ENCODE peak calls at places on chromosomes 6 and 20, in four cellular contexts. F is H1, I is HCT116, U is GM12878. M is an unnamed sample.

GRCh38 chr20:53084408-53084997 is 112.3 kb downstream of the TSHZ2 start:
- DNase-seq in F (no peak), I (no peak), U (no peak), M (no peak)

GRCh38 chr20:2246081-2246491 is 49.7 kb upstream of the TGM3 start:
- DNase-seq in F (no peak), I (no peak), U (no peak), M (no peak)

GRCh38 chr6:64683682-64684081 is 1023.3 kb downstream of the EYS start:
- DNase-seq in F (no peak), I (no peak), U (no peak), M (no peak)

GRCh38 chr20:5510446-5510845 is 193.7 kb upstream of the PROKR2 start:
- DNase-seq in F (peak; percentile 51), I (no peak), U (no peak), M (no peak)

GRCh38 chr6:46888578-46888977 is 33.2 kb downstream of the ADGRF5 start:
- DNase-seq in F (no peak), I (no peak), U (no peak), M (no peak)

GRCh38 chr6:14748679-14749078 is 497.2 kb upstream of the JARID2 start:
- DNase-seq in F (no peak), I (no peak), U (no peak), M (no peak)

GRCh38 chr6:45187841-45188240 is 140.3 kb upstream of the RUNX2 start:
- DNase-seq in F (no peak), I (no peak), U (no peak), M (no peak)

GRCh38 chr6:107304421-107305025 is 154.8 kb downstream of the PDSS2 start:
- DNase-seq in F (no peak), I (peak; percentile 48), U (no peak), M (no peak)

GRCh38 chr6:73694711-73695411 is 1.1 kb upstream of the CD109 start:
- DNase-seq in F (no peak), I (no peak), U (no peak), M (no peak)

GRCh38 chr6:166563805-166564204 is 22.7 kb downstream of the RAMACL start:
- DNase-seq in F (no peak), I (no peak), U (no peak), M (no peak)

GRCh38 chr6:21538186-21538798 is 55.3 kb upstream of the SOX4 start:
- DNase-seq in F (no peak), I (no peak), U (no peak), M (no peak)

GRCh38 chr6:7721654-7722053 is 4.2 kb upstream of the BMP6 start:
- DNase-seq in F (no peak), I (peak; percentile 31), U (no peak), M (peak; percentile 33)

GRCh38 chr6:112037783-112038216 is 16.1 kb upstream of the CCN6 start:
- DNase-seq in F (no peak), I (no peak), U (no peak), M (no peak)

GRCh38 chr6:93341900-93342613 is 77.3 kb downstream of the EPHA7 start:
- DNase-seq in F (no peak), I (no peak), U (no peak), M (no peak)

GRCh38 chr6:95203153-95203754 is 374.1 kb upstream of the MANEA start:
- DNase-seq in F (no peak), I (peak; percentile 23), U (no peak), M (peak; percentile 12)

GRCh38 chr6:8562133-8562532 is 126.8 kb upstream of the SLC35B3 start:
- DNase-seq in F (no peak), I (no peak), U (no peak), M (no peak)

GRCh38 chr6:116667620-116668019 is 946 bp downstream of the ZUP1 start:
- DNase-seq in F (no peak), I (no peak), U (no peak), M (no peak)

GRCh38 chr6:14888575-14889000 is 357.3 kb upstream of the JARID2 start:
- DNase-seq in F (no peak), I (no peak), U (no peak), M (no peak)

GRCh38 chr20:57342829-57343228 is 8.2 kb upstream of the RAE1 start:
- DNase-seq in F (no peak), I (no peak), U (no peak), M (no peak)

GRCh38 chr6:128179890-128180440 is 279.1 kb upstream of the THEMIS start:
- DNase-seq in F (no peak), I (no peak), U (no peak), M (no peak)

GRCh38 chr6:44074383-44075136 is 52.7 kb downstream of the MRPL14 start:
- DNase-seq in F (peak; percentile 81), I (no peak), U (peak; percentile 75), M (peak; percentile 80)
- TF ChIP-seq EGR1 in F (no peak), I (no peak), U (no peak), M (peak; percentile 37)

DNA sequence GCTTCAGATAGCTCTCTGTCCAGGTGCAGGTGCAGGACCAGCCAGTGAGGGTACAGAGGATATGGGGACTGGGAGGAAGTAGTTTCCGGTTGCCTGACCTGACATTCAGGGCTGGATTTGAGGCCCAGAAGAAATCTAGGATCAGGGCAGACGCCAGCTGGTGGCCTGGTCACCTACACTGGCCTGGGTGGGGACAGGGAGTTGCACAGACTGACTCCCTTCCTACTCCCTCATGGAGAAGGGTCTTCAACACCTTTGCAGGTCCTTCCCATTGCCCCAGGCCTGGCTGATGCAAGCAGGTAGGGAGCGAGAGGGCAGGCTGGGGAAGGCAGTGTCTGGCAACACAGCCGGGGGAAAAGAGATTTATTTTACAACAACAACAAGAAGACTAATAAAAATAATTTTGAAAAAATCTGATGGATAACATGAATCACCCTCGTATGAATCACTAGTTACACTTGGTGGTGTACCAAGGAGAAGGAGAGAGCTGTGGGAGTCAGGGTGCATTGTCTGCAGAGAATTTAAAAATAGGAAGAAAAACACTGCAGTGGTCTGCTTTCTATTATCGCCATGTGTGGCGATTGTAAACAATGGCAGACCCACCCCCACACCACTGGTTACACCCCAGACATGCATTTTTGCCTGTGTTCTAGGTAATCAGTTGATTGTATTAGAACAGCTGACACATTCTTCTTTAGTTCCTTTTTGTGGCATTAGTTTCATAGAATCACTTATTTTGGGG is 62.3 kb upstream of the SNX9 start:
- DNase-seq in F (no peak), I (no peak), U (no peak), M (no peak)
- TF ChIP-seq EGR1 in F (no peak), I (no peak), U (no peak), M (peak; percentile 34)

DNA sequence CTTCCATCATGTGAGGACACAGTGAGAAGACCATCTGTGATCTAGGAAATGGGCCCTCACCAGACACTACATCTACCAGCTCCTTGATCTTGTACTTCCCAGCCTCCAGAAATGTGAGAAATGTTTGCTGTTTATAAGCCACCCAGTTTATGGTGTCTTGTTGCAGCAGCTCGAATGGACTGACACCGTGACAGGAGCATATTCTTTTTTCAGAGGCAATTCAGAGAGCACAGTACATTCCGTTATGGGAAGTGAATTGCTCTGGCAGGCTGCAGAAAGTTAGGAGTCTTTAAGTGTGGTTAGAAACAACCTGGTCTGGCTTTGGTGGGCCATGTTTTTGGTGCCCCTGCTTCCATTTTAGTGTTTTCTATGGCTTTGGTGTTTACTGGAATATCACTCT is 75.1 kb downstream of the FIG4 start:
- DNase-seq in F (no peak), I (no peak), U (no peak), M (no peak)
- TF ChIP-seq EGR1 in F (no peak), I (no peak), U (no peak), M (no peak)

GRCh38 chr6:35297541-35298481 is at the start of gene DEF6:
- DNase-seq in F (peak; percentile 85), I (peak; percentile 81), U (peak; percentile 72), M (peak; percentile 94)

GRCh38 chr6:35300848-35301247 is 3.2 kb downstream of the DEF6 start:
- DNase-seq in F (no peak), I (no peak), U (no peak), M (no peak)

GRCh38 chr6:35298625-35299140 is 1.1 kb downstream of the DEF6 start:
- DNase-seq in F (no peak), I (no peak), U (no peak), M (no peak)

GRCh38 chr6:35296931-35297330 is 687 bp upstream of the DEF6 start:
- DNase-seq in F (no peak), I (no peak), U (no peak), M (no peak)

DNA sequence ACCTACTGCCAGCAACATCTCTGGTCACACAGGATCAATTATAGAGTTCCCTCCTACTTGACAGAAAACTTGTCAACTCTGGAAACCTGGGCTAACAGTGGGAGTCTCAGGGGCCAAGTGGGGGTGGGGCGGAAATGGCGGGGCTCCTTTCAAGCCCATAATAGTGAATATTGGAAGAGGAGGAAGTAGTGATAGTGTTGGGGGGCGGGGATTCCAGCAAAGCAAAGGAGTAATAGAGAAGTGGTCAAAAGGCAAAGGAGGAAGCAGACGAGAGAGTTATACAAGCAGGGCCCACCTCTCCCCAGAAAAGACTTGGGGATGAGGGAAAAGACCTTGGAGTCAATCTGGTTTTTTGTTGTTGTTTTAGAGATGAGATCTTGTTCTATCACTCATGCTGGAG is 2.1 kb downstream of the DEF6 start:
- DNase-seq in F (no peak), I (no peak), U (no peak), M (peak; percentile 38)
- TF ChIP-seq EGR1 in F (no peak), I (no peak), U (no peak), M (no peak)

GRCh38 chr6:113414511-113414910 is 442.6 kb upstream of the MARCKS start:
- DNase-seq in F (no peak), I (peak; percentile 57), U (no peak), M (no peak)

GRCh38 chr6:113416166-113416565 is 441.0 kb upstream of the MARCKS start:
- DNase-seq in F (no peak), I (no peak), U (no peak), M (no peak)

GRCh38 chr6:113412589-113413367 is 444.4 kb upstream of the MARCKS start:
- DNase-seq in F (no peak), I (no peak), U (no peak), M (no peak)

GRCh38 chr6:113406051-113406695 is 451.0 kb upstream of the MARCKS start:
- DNase-seq in F (no peak), I (no peak), U (no peak), M (no peak)

GRCh38 chr6:113411006-113411405 is 446.1 kb upstream of the MARCKS start:
- DNase-seq in F (no peak), I (no peak), U (no peak), M (no peak)
- TF ChIP-seq EGR1 in F (no peak), I (no peak), U (no peak), M (no peak)

GRCh38 chr20:58839474-58839874 is 11.2 kb downstream of the GNAS-AS1 start:
- DNase-seq in F (peak; percentile 71), I (peak; percentile 7), U (no peak), M (peak; percentile 58)
- TF ChIP-seq EGR1 in F (no peak), I (no peak), U (no peak), M (no peak)